ENCODE peak calls at places on chromosomes 16 and 17, in six cellular contexts. One of them, this sample, is unnamed.

GRCh38 chr16:80751167-80751566 is 53.2 kb downstream of the CDYL2 start:
- DNase-seq in GM12878: no peak
- DNase-seq in HCT116: no peak
- DNase-seq in K562: no peak
- DNase-seq in HepG2: no peak
- DNase-seq in H1: no peak
- DNase-seq in this sample: no peak

GRCh38 chr17:81003711-81004335 is 12.2 kb downstream of the CHMP6 start:
- DNase-seq in K562: peak; percentile 87
- DNase-seq in GM12878: no peak
- DNase-seq in HCT116: no peak
- DNase-seq in H1: no peak
- DNase-seq in HepG2: no peak
- DNase-seq in this sample: no peak

GRCh38 chr17:2982854-2983636 is 80.4 kb downstream of the OR1D5 start:
- DNase-seq in GM12878: no peak
- DNase-seq in H1: no peak
- DNase-seq in HCT116: no peak
- DNase-seq in HepG2: no peak
- DNase-seq in K562: no peak
- DNase-seq in this sample: no peak

GRCh38 chr17:61444831-61445230 is 7.4 kb upstream of the TBX4 start:
- DNase-seq in GM12878: no peak
- DNase-seq in K562: no peak
- DNase-seq in H1: no peak
- DNase-seq in HCT116: no peak
- DNase-seq in HepG2: no peak
- DNase-seq in this sample: no peak

GRCh38 chr17:50768348-50768761 is 1.0 kb upstream of the ANKRD40CL start:
- DNase-seq in H1: peak; percentile 47
- DNase-seq in K562: no peak
- DNase-seq in GM12878: no peak
- DNase-seq in HCT116: peak; percentile 37
- DNase-seq in HepG2: peak; percentile 38
- DNase-seq in this sample: no peak

GRCh38 chr17:63041722-63042121 is 75.7 kb downstream of the TANC2 start:
- DNase-seq in K562: no peak
- DNase-seq in H1: no peak
- DNase-seq in GM12878: no peak
- DNase-seq in HCT116: no peak
- DNase-seq in HepG2: no peak
- DNase-seq in this sample: no peak

GRCh38 chr16:69410285-69410990 is 14.0 kb upstream of the CYB5B start:
- DNase-seq in K562: no peak
- DNase-seq in H1: no peak
- DNase-seq in HepG2: no peak
- DNase-seq in HCT116: peak; percentile 83
- DNase-seq in GM12878: no peak
- DNase-seq in this sample: no peak

GRCh38 chr16:84043486-84044107 is 1.0 kb upstream of the SLC38A8 start:
- DNase-seq in GM12878: no peak
- DNase-seq in HCT116: no peak
- DNase-seq in HepG2: peak; percentile 81
- DNase-seq in K562: peak; percentile 81
- DNase-seq in H1: no peak
- DNase-seq in this sample: peak; percentile 46

GRCh38 chr17:80826346-80826954 is 165.2 kb upstream of the CHMP6 start:
- DNase-seq in GM12878: no peak
- DNase-seq in K562: no peak
- DNase-seq in H1: no peak
- DNase-seq in HCT116: no peak
- DNase-seq in HepG2: no peak
- DNase-seq in this sample: no peak

GRCh38 chr17:81053043-81053970 is 18.4 kb downstream of the BAIAP2 start:
- DNase-seq in HCT116: no peak
- DNase-seq in GM12878: no peak
- DNase-seq in K562: no peak
- DNase-seq in H1: no peak
- DNase-seq in HepG2: no peak
- DNase-seq in this sample: no peak

GRCh38 chr16:72876221-72876620 is 171.7 kb downstream of the ZFHX3 start:
- DNase-seq in K562: no peak
- DNase-seq in HCT116: no peak
- DNase-seq in GM12878: peak; percentile 1
- DNase-seq in HepG2: no peak
- DNase-seq in H1: no peak
- DNase-seq in this sample: no peak

GRCh38 chr17:32211671-32212070 is 54.0 kb upstream of the RHBDL3 start:
- DNase-seq in HepG2: no peak
- DNase-seq in GM12878: no peak
- DNase-seq in K562: no peak
- DNase-seq in HCT116: no peak
- DNase-seq in H1: no peak
- DNase-seq in this sample: no peak

GRCh38 chr17:32783602-32784001 is 93.3 kb downstream of the MYO1D start:
- DNase-seq in HCT116: peak; percentile 39
- DNase-seq in K562: peak; percentile 54
- DNase-seq in HepG2: peak; percentile 47
- DNase-seq in H1: no peak
- DNase-seq in GM12878: peak; percentile 32
- DNase-seq in this sample: peak; percentile 9

GRCh38 chr17:63139356-63139755 is 173.3 kb downstream of the TANC2 start:
- DNase-seq in HCT116: no peak
- DNase-seq in K562: no peak
- DNase-seq in H1: no peak
- DNase-seq in HepG2: no peak
- DNase-seq in GM12878: no peak
- DNase-seq in this sample: no peak

GRCh38 chr17:55062921-55063320 is 94.4 kb downstream of the STXBP4 start:
- DNase-seq in H1: no peak
- DNase-seq in GM12878: no peak
- DNase-seq in K562: no peak
- DNase-seq in HepG2: no peak
- DNase-seq in HCT116: no peak
- DNase-seq in this sample: no peak

GRCh38 chr17:72270530-72270929 is 149.7 kb downstream of the SOX9 start:
- DNase-seq in H1: no peak
- DNase-seq in HCT116: no peak
- DNase-seq in HepG2: no peak
- DNase-seq in GM12878: no peak
- DNase-seq in K562: no peak
- DNase-seq in this sample: no peak

GRCh38 chr17:22277595-22277994 is 585.3 kb downstream of the KCNJ18 start:
- DNase-seq in HepG2: no peak
- DNase-seq in GM12878: no peak
- DNase-seq in HCT116: no peak
- DNase-seq in H1: no peak
- DNase-seq in K562: no peak
- DNase-seq in this sample: no peak

GRCh38 chr16:80015566-80015965 is 415.0 kb upstream of the MAF start:
- DNase-seq in K562: no peak
- DNase-seq in HCT116: no peak
- DNase-seq in H1: no peak
- DNase-seq in HepG2: no peak
- DNase-seq in GM12878: no peak
- DNase-seq in this sample: no peak

GRCh38 chr16:3501783-3502400 is 1.1 kb downstream of the CLUAP1 start:
- DNase-seq in H1: no peak
- DNase-seq in GM12878: no peak
- DNase-seq in HCT116: no peak
- DNase-seq in K562: no peak
- DNase-seq in HepG2: no peak
- DNase-seq in this sample: no peak

GRCh38 chr16:57637020-57637419 is 8.6 kb downstream of the ADGRG1 start:
- DNase-seq in HCT116: no peak
- DNase-seq in K562: no peak
- DNase-seq in HepG2: no peak
- DNase-seq in GM12878: no peak
- DNase-seq in H1: no peak
- DNase-seq in this sample: no peak

GRCh38 chr17:80710716-80711115 is 166.1 kb downstream of the RPTOR start:
- DNase-seq in H1: no peak
- DNase-seq in HCT116: no peak
- DNase-seq in K562: no peak
- DNase-seq in HepG2: no peak
- DNase-seq in GM12878: no peak
- DNase-seq in this sample: no peak

GRCh38 chr17:37179893-37180292 is 195.9 kb upstream of the C17orf78 start:
- DNase-seq in HepG2: no peak
- DNase-seq in K562: no peak
- DNase-seq in H1: no peak
- DNase-seq in HCT116: peak; percentile 10
- DNase-seq in GM12878: no peak
- DNase-seq in this sample: no peak

GRCh38 chr17:72515291-72516065 is 394.7 kb downstream of the SOX9 start:
- DNase-seq in HepG2: no peak
- DNase-seq in GM12878: peak; percentile 77
- DNase-seq in K562: no peak
- DNase-seq in H1: no peak
- DNase-seq in HCT116: no peak
- DNase-seq in this sample: no peak

GRCh38 chr16:2470603-2471015 is 488 bp upstream of the NTN3 start:
- DNase-seq in K562: no peak
- DNase-seq in HepG2: no peak
- DNase-seq in H1: no peak
- DNase-seq in HCT116: no peak
- DNase-seq in GM12878: no peak
- DNase-seq in this sample: no peak

GRCh38 chr17:10605221-10605783 is 51.8 kb downstream of the MYH3 start:
- DNase-seq in K562: no peak
- DNase-seq in HCT116: no peak
- DNase-seq in HepG2: no peak
- DNase-seq in H1: no peak
- DNase-seq in GM12878: no peak
- DNase-seq in this sample: no peak

GRCh38 chr16:79612207-79612606 is 11.7 kb upstream of the MAF start:
- DNase-seq in HCT116: no peak
- DNase-seq in H1: no peak
- DNase-seq in K562: no peak
- DNase-seq in GM12878: no peak
- DNase-seq in HepG2: no peak
- DNase-seq in this sample: no peak

GRCh38 chr16:47377156-47377555 is 83.7 kb downstream of the ITFG1 start:
- DNase-seq in HepG2: no peak
- DNase-seq in GM12878: no peak
- DNase-seq in H1: no peak
- DNase-seq in K562: no peak
- DNase-seq in HCT116: no peak
- DNase-seq in this sample: no peak

GRCh38 chr16:70156207-70156978 is 17.2 kb upstream of the CLEC18C start:
- DNase-seq in HepG2: no peak
- DNase-seq in HCT116: no peak
- DNase-seq in GM12878: no peak
- DNase-seq in H1: no peak
- DNase-seq in K562: peak; percentile 25
- DNase-seq in this sample: no peak

GRCh38 chr17:4480929-4481898 is 17.5 kb upstream of the SPNS2 start:
- DNase-seq in HCT116: no peak
- DNase-seq in K562: no peak
- DNase-seq in H1: no peak
- DNase-seq in GM12878: no peak
- DNase-seq in HepG2: no peak
- DNase-seq in this sample: no peak

GRCh38 chr17:39376434-39376833 is 25.0 kb downstream of the FBXL20 start:
- DNase-seq in HCT116: no peak
- DNase-seq in H1: no peak
- DNase-seq in K562: no peak
- DNase-seq in HepG2: no peak
- DNase-seq in GM12878: peak; percentile 23
- DNase-seq in this sample: no peak

GRCh38 chr17:36851230-36851629 is 86.0 kb upstream of the LHX1 start:
- DNase-seq in HepG2: peak; percentile 19
- DNase-seq in K562: no peak
- DNase-seq in H1: no peak
- DNase-seq in HCT116: no peak
- DNase-seq in GM12878: no peak
- DNase-seq in this sample: no peak

GRCh38 chr16:67431805-67432476 is 1.0 kb downstream of the HSD11B2 start:
- DNase-seq in HepG2: no peak
- DNase-seq in HCT116: no peak
- DNase-seq in K562: no peak
- DNase-seq in GM12878: no peak
- DNase-seq in H1: no peak
- DNase-seq in this sample: no peak

DNA sequence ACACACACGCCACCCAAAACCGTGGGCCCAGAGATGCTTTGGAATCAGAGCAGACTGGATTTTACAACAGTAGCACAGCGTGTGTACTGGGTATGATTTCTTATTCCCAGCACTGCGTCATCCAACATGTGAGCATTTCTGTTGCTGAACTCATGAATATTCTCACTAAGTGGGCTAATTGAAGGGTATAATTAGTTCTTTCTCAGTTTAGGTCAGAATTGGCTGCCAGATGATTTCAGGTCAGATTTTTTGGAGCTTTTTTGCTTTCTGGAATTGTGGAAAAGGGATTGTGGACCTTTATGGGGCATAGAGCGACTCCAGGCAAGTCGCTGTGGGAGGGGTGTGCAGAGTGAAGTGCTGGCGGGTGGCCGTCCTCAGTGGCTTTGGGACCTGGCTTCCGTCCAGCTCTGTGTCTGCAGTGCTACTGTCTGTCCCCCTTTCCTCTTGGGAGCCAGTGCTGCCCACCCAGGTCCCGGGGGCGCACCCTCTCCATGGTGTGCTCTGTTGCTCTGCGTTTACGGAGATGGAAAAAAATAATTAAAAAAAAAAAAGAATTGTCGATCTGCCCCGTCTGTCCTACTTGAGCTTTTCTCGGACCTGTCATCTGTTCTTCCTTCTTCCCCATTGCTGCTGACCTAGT is 25.0 kb downstream of the FOXK2 start:
- DNase-seq in GM12878: no peak
- DNase-seq in H1: no peak
- DNase-seq in HCT116: no peak
- DNase-seq in HepG2: no peak
- DNase-seq in K562: no peak
- DNase-seq in this sample: no peak
- TF ChIP-seq ZNF274 in GM12878: no peak
- TF ChIP-seq ZNF274 in H1: no peak
- TF ChIP-seq ZNF274 in HCT116: no peak
- TF ChIP-seq ZNF274 in HepG2: no peak
- TF ChIP-seq ZNF274 in K562: no peak
- TF ChIP-seq ZNF274 in this sample: no peak

GRCh38 chr17:82963104-82963950 is 116.1 kb upstream of the METRNL start:
- DNase-seq in K562: no peak
- DNase-seq in HCT116: no peak
- DNase-seq in HepG2: no peak
- DNase-seq in GM12878: no peak
- DNase-seq in H1: peak; percentile 78
- DNase-seq in this sample: no peak
- TF ChIP-seq ZNF274 in K562: no peak
- TF ChIP-seq ZNF274 in HCT116: no peak
- TF ChIP-seq ZNF274 in HepG2: no peak
- TF ChIP-seq ZNF274 in GM12878: no peak
- TF ChIP-seq ZNF274 in H1: no peak
- TF ChIP-seq ZNF274 in this sample: no peak

GRCh38 chr17:21010705-21011596 is 31.9 kb downstream of the USP22 start:
- DNase-seq in H1: no peak
- DNase-seq in GM12878: no peak
- DNase-seq in HepG2: no peak
- DNase-seq in HCT116: no peak
- DNase-seq in K562: no peak
- DNase-seq in this sample: no peak
- TF ChIP-seq ZNF274 in H1: no peak
- TF ChIP-seq ZNF274 in GM12878: no peak
- TF ChIP-seq ZNF274 in HepG2: no peak
- TF ChIP-seq ZNF274 in HCT116: no peak
- TF ChIP-seq ZNF274 in K562: no peak
- TF ChIP-seq ZNF274 in this sample: no peak

GRCh38 chr16:29009050-29009837 is 24.4 kb downstream of the LAT start:
- DNase-seq in GM12878: no peak
- DNase-seq in K562: peak; percentile 95
- DNase-seq in HCT116: no peak
- DNase-seq in HepG2: no peak
- DNase-seq in H1: no peak
- DNase-seq in this sample: no peak
- TF ChIP-seq ZNF274 in GM12878: no peak
- TF ChIP-seq ZNF274 in K562: no peak
- TF ChIP-seq ZNF274 in HCT116: no peak
- TF ChIP-seq ZNF274 in HepG2: no peak
- TF ChIP-seq ZNF274 in H1: no peak
- TF ChIP-seq ZNF274 in this sample: no peak